ENCODE peak calls at places on chromosomes 1 and 21, in six cellular contexts. One of them, this sample, is unnamed.

GRCh38 chr1:69794831-69795230 is 227.1 kb downstream of the LRRC7 start:
- DNase-seq in stimulated activated naive CD4-positive, alpha-beta T cell: no peak
- DNase-seq in A172: no peak
- DNase-seq in EH: no peak
- DNase-seq in HT1080: peak
- DNase-seq in nucleus accumbens: no peak
- DNase-seq in this sample: no peak

GRCh38 chr1:46062651-46063319 is 69.6 kb downstream of the PIK3R3 start:
- DNase-seq in stimulated activated naive CD4-positive, alpha-beta T cell: no peak
- DNase-seq in A172: peak
- DNase-seq in EH: peak
- DNase-seq in HT1080: peak
- DNase-seq in nucleus accumbens: no peak
- DNase-seq in this sample: no peak

GRCh38 chr1:24830680-24831272 is 85.5 kb downstream of the CLIC4 start:
- DNase-seq in stimulated activated naive CD4-positive, alpha-beta T cell: no peak
- DNase-seq in A172: peak
- DNase-seq in EH: peak
- DNase-seq in HT1080: peak
- DNase-seq in nucleus accumbens: no peak
- DNase-seq in this sample: no peak

GRCh38 chr21:31110430-31110829 is 72.2 kb upstream of the KRTAP19-8 start:
- DNase-seq in stimulated activated naive CD4-positive, alpha-beta T cell: no peak
- DNase-seq in A172: peak
- DNase-seq in EH: no peak
- DNase-seq in HT1080: no peak
- DNase-seq in nucleus accumbens: peak
- DNase-seq in this sample: no peak

GRCh38 chr1:111483166-111483565 is 9.4 kb downstream of the C1orf162 start:
- DNase-seq in stimulated activated naive CD4-positive, alpha-beta T cell: no peak
- DNase-seq in A172: no peak
- DNase-seq in EH: peak
- DNase-seq in HT1080: no peak
- DNase-seq in nucleus accumbens: no peak
- DNase-seq in this sample: no peak

GRCh38 chr21:38989745-38990423 is 184.2 kb downstream of the ETS2 start:
- DNase-seq in stimulated activated naive CD4-positive, alpha-beta T cell: no peak
- DNase-seq in A172: no peak
- DNase-seq in EH: peak
- DNase-seq in HT1080: peak
- DNase-seq in nucleus accumbens: no peak
- DNase-seq in this sample: no peak

GRCh38 chr1:30879940-30880339 is 28.6 kb downstream of the SDC3 start:
- DNase-seq in stimulated activated naive CD4-positive, alpha-beta T cell: no peak
- DNase-seq in A172: no peak
- DNase-seq in EH: peak
- DNase-seq in HT1080: no peak
- DNase-seq in nucleus accumbens: peak
- DNase-seq in this sample: no peak

GRCh38 chr1:48572632-48573258 is 100.7 kb upstream of the SPATA6 start:
- DNase-seq in stimulated activated naive CD4-positive, alpha-beta T cell: no peak
- DNase-seq in A172: peak
- DNase-seq in EH: peak
- DNase-seq in HT1080: peak
- DNase-seq in nucleus accumbens: peak
- DNase-seq in this sample: peak

GRCh38 chr1:78843111-78843908 is 163.2 kb downstream of the ADGRL4 start:
- DNase-seq in stimulated activated naive CD4-positive, alpha-beta T cell: no peak
- DNase-seq in A172: peak
- DNase-seq in EH: peak
- DNase-seq in HT1080: no peak
- DNase-seq in nucleus accumbens: no peak
- DNase-seq in this sample: no peak

GRCh38 chr1:210293191-210293607 is 35.5 kb upstream of the HHAT start:
- DNase-seq in stimulated activated naive CD4-positive, alpha-beta T cell: no peak
- DNase-seq in A172: peak
- DNase-seq in EH: peak
- DNase-seq in HT1080: peak
- DNase-seq in nucleus accumbens: no peak
- DNase-seq in this sample: no peak

GRCh38 chr21:17402885-17403477 is 109.9 kb upstream of the CXADR start:
- DNase-seq in stimulated activated naive CD4-positive, alpha-beta T cell: no peak
- DNase-seq in A172: no peak
- DNase-seq in EH: no peak
- DNase-seq in HT1080: no peak
- DNase-seq in nucleus accumbens: no peak
- DNase-seq in this sample: no peak

GRCh38 chr1:59569198-59569597 is 245.6 kb upstream of the HOOK1 start:
- DNase-seq in stimulated activated naive CD4-positive, alpha-beta T cell: no peak
- DNase-seq in A172: no peak
- DNase-seq in EH: peak
- DNase-seq in HT1080: no peak
- DNase-seq in nucleus accumbens: no peak
- DNase-seq in this sample: no peak

GRCh38 chr1:18972991-18973390 is 16.5 kb upstream of the IFFO2 start:
- DNase-seq in stimulated activated naive CD4-positive, alpha-beta T cell: no peak
- DNase-seq in A172: no peak
- DNase-seq in EH: no peak
- DNase-seq in HT1080: no peak
- DNase-seq in nucleus accumbens: no peak
- DNase-seq in this sample: no peak

GRCh38 chr1:78383923-78384322 is 106.9 kb upstream of the PTGFR start:
- DNase-seq in stimulated activated naive CD4-positive, alpha-beta T cell: no peak
- DNase-seq in A172: no peak
- DNase-seq in EH: no peak
- DNase-seq in HT1080: no peak
- DNase-seq in nucleus accumbens: no peak
- DNase-seq in this sample: no peak

GRCh38 chr1:10936998-10937901 is 75.2 kb upstream of the TARDBP start:
- DNase-seq in stimulated activated naive CD4-positive, alpha-beta T cell: no peak
- DNase-seq in A172: no peak
- DNase-seq in EH: no peak
- DNase-seq in HT1080: no peak
- DNase-seq in nucleus accumbens: no peak
- DNase-seq in this sample: no peak

GRCh38 chr1:22810378-22810777 is 99.7 kb downstream of the EPHB2 start:
- DNase-seq in stimulated activated naive CD4-positive, alpha-beta T cell: no peak
- DNase-seq in A172: no peak
- DNase-seq in EH: no peak
- DNase-seq in HT1080: no peak
- DNase-seq in nucleus accumbens: no peak
- DNase-seq in this sample: no peak

This sample was measured in H54.